ENCODE peak calls at places on chromosomes 6 and 20, in five cellular contexts. One of them, this sample, is unnamed.

GRCh38 chr6:140987364-140988135 is 1145.2 kb upstream of the GJE1 start:
- DNase-seq in hepatocyte: no peak
- DNase-seq in fibroblast of lung: no peak
- DNase-seq in HCT116: no peak
- DNase-seq in neural progenitor cell: no peak
- DNase-seq in this sample: peak

GRCh38 chr6:97947841-97948240 is 664.8 kb upstream of the MMS22L start:
- DNase-seq in hepatocyte: peak
- DNase-seq in fibroblast of lung: peak
- DNase-seq in HCT116: peak
- DNase-seq in neural progenitor cell: no peak
- DNase-seq in this sample: peak

GRCh38 chr20:48298851-48299484 is 513.7 kb upstream of the SULF2 start:
- DNase-seq in hepatocyte: peak
- DNase-seq in fibroblast of lung: peak
- DNase-seq in HCT116: peak
- DNase-seq in neural progenitor cell: peak
- DNase-seq in this sample: peak

GRCh38 chr6:136123464-136123863 is 126.6 kb downstream of the MTFR2 start:
- DNase-seq in hepatocyte: no peak
- DNase-seq in fibroblast of lung: peak
- DNase-seq in HCT116: no peak
- DNase-seq in neural progenitor cell: no peak
- DNase-seq in this sample: no peak

GRCh38 chr6:44219053-44219814 is 2.5 kb downstream of the MYMX start:
- DNase-seq in hepatocyte: peak
- DNase-seq in fibroblast of lung: peak
- DNase-seq in HCT116: no peak
- DNase-seq in neural progenitor cell: peak
- DNase-seq in this sample: peak

GRCh38 chr20:5504061-5504739 is 187.4 kb upstream of the PROKR2 start:
- DNase-seq in hepatocyte: no peak
- DNase-seq in fibroblast of lung: peak
- DNase-seq in HCT116: no peak
- DNase-seq in neural progenitor cell: no peak
- DNase-seq in this sample: peak

GRCh38 chr6:24761193-24761835 is 13.4 kb upstream of the GMNN start:
- DNase-seq in hepatocyte: no peak
- DNase-seq in fibroblast of lung: no peak
- DNase-seq in HCT116: no peak
- DNase-seq in neural progenitor cell: peak
- DNase-seq in this sample: peak

GRCh38 chr6:159002432-159003160 is 2.6 kb upstream of the RSPH3 start:
- DNase-seq in hepatocyte: no peak
- DNase-seq in fibroblast of lung: peak
- DNase-seq in HCT116: peak
- DNase-seq in neural progenitor cell: no peak
- DNase-seq in this sample: no peak

GRCh38 chr20:35776513-35777101 is 4.8 kb downstream of the PHF20 start:
- DNase-seq in hepatocyte: peak
- DNase-seq in fibroblast of lung: peak
- DNase-seq in HCT116: no peak
- DNase-seq in neural progenitor cell: no peak
- DNase-seq in this sample: peak

GRCh38 chr6:170022291-170022722 is 268.6 kb downstream of the DLL1 start:
- DNase-seq in hepatocyte: no peak
- DNase-seq in fibroblast of lung: no peak
- DNase-seq in HCT116: no peak
- DNase-seq in neural progenitor cell: no peak
- DNase-seq in this sample: no peak

GRCh38 chr6:109117346-109118035 is 22.2 kb downstream of the CEP57L1 start:
- DNase-seq in hepatocyte: no peak
- DNase-seq in fibroblast of lung: no peak
- DNase-seq in HCT116: no peak
- DNase-seq in neural progenitor cell: no peak
- DNase-seq in this sample: no peak

GRCh38 chr6:36268478-36269248 is 1.2 kb upstream of the PNPLA1 start:
- DNase-seq in hepatocyte: peak
- DNase-seq in fibroblast of lung: peak
- DNase-seq in HCT116: no peak
- DNase-seq in neural progenitor cell: no peak
- DNase-seq in this sample: peak

GRCh38 chr6:163753430-163753829 is 338.9 kb downstream of the QKI start:
- DNase-seq in hepatocyte: no peak
- DNase-seq in fibroblast of lung: peak
- DNase-seq in HCT116: no peak
- DNase-seq in neural progenitor cell: no peak
- DNase-seq in this sample: no peak

GRCh38 chr6:41286544-41287346 is at the start of gene TREM1:
- DNase-seq in hepatocyte: peak
- DNase-seq in fibroblast of lung: no peak
- DNase-seq in HCT116: no peak
- DNase-seq in neural progenitor cell: no peak
- DNase-seq in this sample: no peak

GRCh38 chr6:71482742-71483141 is 194.1 kb downstream of the OGFRL1 start:
- DNase-seq in hepatocyte: no peak
- DNase-seq in fibroblast of lung: no peak
- DNase-seq in HCT116: no peak
- DNase-seq in neural progenitor cell: no peak
- DNase-seq in this sample: peak

GRCh38 chr6:42260972-42261371 is 43.3 kb upstream of the MRPS10 start:
- DNase-seq in hepatocyte: peak
- DNase-seq in fibroblast of lung: no peak
- DNase-seq in HCT116: no peak
- DNase-seq in neural progenitor cell: peak
- DNase-seq in this sample: peak

GRCh38 chr6:95244749-95245148 is 332.6 kb upstream of the MANEA start:
- DNase-seq in hepatocyte: no peak
- DNase-seq in fibroblast of lung: no peak
- DNase-seq in HCT116: no peak
- DNase-seq in neural progenitor cell: no peak
- DNase-seq in this sample: no peak

GRCh38 chr6:44508646-44509045 is 121.1 kb downstream of the CDC5L start:
- DNase-seq in hepatocyte: no peak
- DNase-seq in fibroblast of lung: peak
- DNase-seq in HCT116: no peak
- DNase-seq in neural progenitor cell: no peak
- DNase-seq in this sample: no peak

GRCh38 chr6:27873101-27874030 is 38.8 kb downstream of the OR2B2 start:
- DNase-seq in hepatocyte: peak
- DNase-seq in fibroblast of lung: peak
- DNase-seq in HCT116: no peak
- DNase-seq in neural progenitor cell: peak
- DNase-seq in this sample: peak

GRCh38 chr6:88982720-88983119 is 19.3 kb upstream of the RNGTT start:
- DNase-seq in hepatocyte: peak
- DNase-seq in fibroblast of lung: peak
- DNase-seq in HCT116: peak
- DNase-seq in neural progenitor cell: peak
- DNase-seq in this sample: peak

GRCh38 chr6:127206531-127207065 is 60.1 kb upstream of the RNF146 start:
- DNase-seq in hepatocyte: no peak
- DNase-seq in fibroblast of lung: peak
- DNase-seq in HCT116: no peak
- DNase-seq in neural progenitor cell: no peak
- DNase-seq in this sample: no peak

GRCh38 chr20:1381753-1382591 is 10.9 kb downstream of the FKBP1A start:
- DNase-seq in hepatocyte: no peak
- DNase-seq in fibroblast of lung: peak
- DNase-seq in HCT116: no peak
- DNase-seq in neural progenitor cell: no peak
- DNase-seq in this sample: no peak

GRCh38 chr6:157233156-157233555 is 90.2 kb downstream of the TMEM242 start:
- DNase-seq in hepatocyte: no peak
- DNase-seq in fibroblast of lung: no peak
- DNase-seq in HCT116: no peak
- DNase-seq in neural progenitor cell: no peak
- DNase-seq in this sample: no peak

DNA sequence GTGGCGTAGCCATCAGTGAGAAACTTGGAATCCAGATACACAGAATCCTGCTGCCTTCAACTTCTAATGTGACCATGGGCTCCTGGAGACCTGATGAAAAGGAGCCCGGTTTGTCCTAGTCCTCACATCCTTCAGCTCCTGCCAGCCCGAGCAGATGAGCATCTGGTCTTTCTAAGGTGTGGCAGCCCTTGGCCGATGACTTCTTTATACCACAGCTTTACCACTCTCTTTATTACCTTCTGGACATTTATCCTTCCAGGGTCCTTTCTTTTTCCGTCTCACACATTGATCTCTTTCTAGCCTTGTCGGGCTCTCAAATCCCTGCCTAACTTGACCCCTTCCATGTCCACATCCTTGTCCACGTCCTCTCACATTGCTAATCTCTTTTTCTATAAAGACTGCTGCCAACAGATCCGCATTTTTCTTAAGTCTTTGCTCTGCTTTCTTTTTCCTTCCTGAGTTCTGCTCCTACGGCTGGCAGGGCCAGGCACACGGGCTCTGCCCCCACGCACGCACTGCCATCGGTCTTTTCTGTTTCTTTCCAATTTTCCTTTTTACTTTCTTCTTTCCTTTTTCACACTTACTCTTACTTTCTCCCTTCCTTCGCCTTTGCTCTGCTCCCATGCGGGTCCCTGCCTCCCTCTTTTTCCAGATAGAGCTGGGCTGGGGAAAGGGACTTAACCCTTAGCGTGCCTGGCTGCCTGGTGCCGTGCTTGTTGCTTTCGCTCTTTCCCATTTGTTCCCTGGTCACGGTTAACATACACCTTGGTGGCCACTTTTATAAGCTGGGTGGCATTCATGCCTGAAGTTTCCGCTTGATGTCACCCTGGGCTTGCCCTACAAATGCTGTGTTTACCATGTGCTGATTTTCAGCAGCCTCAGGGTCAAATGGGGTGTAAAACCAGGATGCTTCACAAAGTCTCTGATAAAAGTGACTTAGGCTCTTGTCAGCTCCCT is 9.4 kb upstream of the GMPR start:
- DNase-seq in hepatocyte: peak
- DNase-seq in fibroblast of lung: no peak
- DNase-seq in HCT116: no peak
- DNase-seq in neural progenitor cell: no peak
- DNase-seq in this sample: no peak
- H3K4me3 ChIP-seq in hepatocyte: no peak
- H3K4me3 ChIP-seq in fibroblast of lung: no peak
- H3K4me3 ChIP-seq in HCT116: no peak
- H3K4me3 ChIP-seq in neural progenitor cell: peak
- H3K4me3 ChIP-seq in this sample: no peak

GRCh38 chr6:56595490-56596122 is 47.1 kb downstream of the DST start:
- DNase-seq in hepatocyte: peak
- DNase-seq in fibroblast of lung: peak
- DNase-seq in HCT116: peak
- DNase-seq in neural progenitor cell: peak
- DNase-seq in this sample: peak

GRCh38 chr6:56593801-56594318 is 48.8 kb downstream of the DST start:
- DNase-seq in hepatocyte: no peak
- DNase-seq in fibroblast of lung: no peak
- DNase-seq in HCT116: no peak
- DNase-seq in neural progenitor cell: no peak
- DNase-seq in this sample: no peak

GRCh38 chr6:56594699-56595098 is 48.0 kb downstream of the DST start:
- DNase-seq in hepatocyte: no peak
- DNase-seq in fibroblast of lung: no peak
- DNase-seq in HCT116: no peak
- DNase-seq in neural progenitor cell: no peak
- DNase-seq in this sample: no peak
- TF ChIP-seq EZH2 in hepatocyte: no peak
- TF ChIP-seq EZH2 in fibroblast of lung: no peak
- TF ChIP-seq EZH2 in HCT116: no peak
- TF ChIP-seq EZH2 in neural progenitor cell: no peak
- TF ChIP-seq EZH2 in this sample: no peak

GRCh38 chr6:107707346-107708270 is 116.5 kb downstream of the SCML4 start:
- DNase-seq in hepatocyte: no peak
- DNase-seq in fibroblast of lung: no peak
- DNase-seq in HCT116: no peak
- DNase-seq in neural progenitor cell: no peak
- DNase-seq in this sample: no peak

GRCh38 chr6:107708435-107708834 is 115.7 kb downstream of the SCML4 start:
- DNase-seq in hepatocyte: no peak
- DNase-seq in fibroblast of lung: no peak
- DNase-seq in HCT116: no peak
- DNase-seq in neural progenitor cell: no peak
- DNase-seq in this sample: no peak

GRCh38 chr6:107711953-107712522 is 112.1 kb downstream of the SCML4 start:
- DNase-seq in hepatocyte: no peak
- DNase-seq in fibroblast of lung: no peak
- DNase-seq in HCT116: no peak
- DNase-seq in neural progenitor cell: no peak
- DNase-seq in this sample: no peak

GRCh38 chr6:107711412-107711811 is 112.7 kb downstream of the SCML4 start:
- DNase-seq in hepatocyte: no peak
- DNase-seq in fibroblast of lung: no peak
- DNase-seq in HCT116: no peak
- DNase-seq in neural progenitor cell: no peak
- DNase-seq in this sample: no peak

DNA sequence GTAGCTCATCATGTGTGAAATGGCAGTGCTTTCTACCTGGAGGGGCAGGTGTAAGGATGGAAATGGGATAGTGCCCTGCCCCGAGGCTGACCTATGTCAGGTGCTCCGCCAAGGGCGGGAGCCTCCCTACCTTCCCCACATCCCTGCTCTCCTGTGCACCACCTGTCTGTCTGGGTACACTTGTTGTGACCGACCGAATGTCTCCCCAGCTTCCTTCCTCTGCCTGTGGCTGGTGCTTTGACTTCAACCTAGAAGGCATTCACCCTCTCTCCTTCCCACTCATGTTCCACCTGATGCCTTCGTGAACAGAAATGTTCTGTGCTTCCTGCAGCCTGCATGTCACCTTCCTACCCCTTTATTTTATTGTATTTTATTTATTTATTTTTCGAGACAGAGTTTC is 114.8 kb downstream of the SCML4 start:
- DNase-seq in hepatocyte: no peak
- DNase-seq in fibroblast of lung: no peak
- DNase-seq in HCT116: no peak
- DNase-seq in neural progenitor cell: no peak
- DNase-seq in this sample: no peak
- H3K4me3 ChIP-seq in hepatocyte: no peak
- H3K4me3 ChIP-seq in fibroblast of lung: no peak
- H3K4me3 ChIP-seq in HCT116: no peak
- H3K4me3 ChIP-seq in neural progenitor cell: no peak
- H3K4me3 ChIP-seq in this sample: no peak

DNA sequence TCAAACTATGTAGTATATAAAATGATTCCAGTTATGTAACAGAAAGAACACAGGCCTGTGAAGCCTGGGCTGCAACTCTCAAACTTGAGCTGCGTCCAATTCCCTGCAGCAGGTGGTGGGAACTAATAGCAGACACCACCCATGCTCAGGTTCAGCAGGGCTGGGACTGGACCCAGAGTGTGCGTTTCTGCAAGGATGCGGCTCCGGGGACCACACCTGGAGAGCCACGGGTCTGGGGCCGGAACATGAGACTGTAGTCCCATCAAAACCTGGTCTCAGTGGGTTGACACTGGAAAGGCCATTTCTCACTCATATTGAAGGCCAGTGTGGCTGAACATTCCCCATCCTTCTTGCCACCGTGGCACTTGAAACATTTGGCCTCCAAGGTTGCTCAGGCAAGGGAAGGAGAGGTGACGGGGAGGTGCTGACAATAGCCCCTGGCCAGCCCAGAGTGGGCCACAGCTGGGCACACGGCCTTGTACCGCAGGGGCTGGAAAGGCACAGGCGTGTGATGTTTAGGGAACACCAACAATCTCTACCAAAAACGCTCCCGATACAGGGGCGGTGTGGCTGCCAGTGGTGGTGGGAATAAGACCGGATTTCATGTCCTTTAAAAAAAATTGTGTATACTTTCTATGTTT is 38.0 kb downstream of the FRMD1 start:
- DNase-seq in hepatocyte: no peak
- DNase-seq in fibroblast of lung: no peak
- DNase-seq in HCT116: no peak
- DNase-seq in neural progenitor cell: no peak
- DNase-seq in this sample: no peak
- TF ChIP-seq EZH2 in hepatocyte: no peak
- TF ChIP-seq EZH2 in fibroblast of lung: no peak
- TF ChIP-seq EZH2 in HCT116: no peak
- TF ChIP-seq EZH2 in neural progenitor cell: no peak
- TF ChIP-seq EZH2 in this sample: no peak

This sample was measured in A673.